ENCODE peak calls at places on chromosomes 16 and 17, in four cellular contexts. C, Y, P and L are unnamed samples. For H3K27me3, the result is how much of the 10 kb centered on the place peaks cover.

GRCh38 chr16:68287276-68288251 is 23.2 kb downstream of the SLC7A6OS start:
- DNase-seq in C (no peak), Y (peak), P (peak), L (no peak)

GRCh38 chr17:15501282-15501681 is 33.9 kb upstream of the CDRT4 start:
- DNase-seq in C (no peak), Y (no peak), P (no peak), L (no peak)

GRCh38 chr16:56388209-56388608 is 37.1 kb downstream of the AMFR start:
- DNase-seq in C (no peak), Y (no peak), P (no peak), L (no peak)

GRCh38 chr16:67392301-67393059 is 818 bp downstream of the TPPP3 start:
- DNase-seq in C (no peak), Y (no peak), P (no peak), L (no peak)

GRCh38 chr17:62822080-62822904 is 14.2 kb upstream of the MARCHF10 start:
- DNase-seq in C (no peak), Y (no peak), P (no peak), L (no peak)

GRCh38 chr17:76146053-76146875 is 5.2 kb upstream of the FOXJ1 start:
- DNase-seq in C (peak), Y (no peak), P (no peak), L (no peak)

GRCh38 chr17:50766222-50767023 is 895 bp downstream of the ANKRD40CL start:
- DNase-seq in C (no peak), Y (no peak), P (no peak), L (no peak)

GRCh38 chr17:3964203-3965122 is at the start of gene ATP2A3:
- DNase-seq in C (peak), Y (no peak), P (no peak), L (peak)

GRCh38 chr17:35748323-35748960 is 4.6 kb downstream of the GAS2L2 start:
- DNase-seq in C (no peak), Y (no peak), P (no peak), L (no peak)

GRCh38 chr16:30491744-30492308 is 19.3 kb downstream of the ITGAL start:
- DNase-seq in C (no peak), Y (no peak), P (no peak), L (no peak)

GRCh38 chr17:38663125-38663751 is 11.5 kb downstream of the EPOP start:
- DNase-seq in C (peak), Y (no peak), P (no peak), L (peak)

GRCh38 chr16:4475880-4476790 is at the start of gene HMOX2:
- DNase-seq in C (peak), Y (peak), P (peak), L (peak)

GRCh38 chr17:67576471-67576870 is 141.3 kb upstream of the NOL11 start:
- DNase-seq in C (no peak), Y (no peak), P (no peak), L (no peak)

GRCh38 chr17:66272699-66273390 is 29.6 kb upstream of the PRKCA start:
- DNase-seq in C (no peak), Y (no peak), P (peak), L (no peak)

GRCh38 chr16:70455910-70456309 is 1.5 kb downstream of the FCSK start:
- DNase-seq in C (no peak), Y (no peak), P (no peak), L (no peak)

GRCh38 chr17:38469875-38470274 is 41.6 kb downstream of the ARHGAP23 start:
- DNase-seq in C (no peak), Y (no peak), P (peak), L (no peak)

GRCh38 chr17:76276461-76277299 is 11.5 kb downstream of the UBALD2 start:
- DNase-seq in C (no peak), Y (no peak), P (no peak), L (no peak)

GRCh38 chr17:83195330-83196087 is 116.1 kb downstream of the METRNL start:
- DNase-seq in C (peak), Y (peak), P (no peak), L (no peak)

GRCh38 chr16:67530013-67530939 is 1.6 kb downstream of the RIPOR1 start:
- DNase-seq in C (peak), Y (peak), P (peak), L (peak)

GRCh38 chr16:87443031-87443430 is 49.8 kb downstream of the ZCCHC14 start:
- DNase-seq in C (no peak), Y (no peak), P (no peak), L (no peak)

GRCh38 chr16:12091569-12092346 is 115.2 kb downstream of the SNX29 start:
- DNase-seq in C (no peak), Y (no peak), P (no peak), L (no peak)

GRCh38 chr17:9979463-9979995 is 74.5 kb upstream of the RCVRN start:
- DNase-seq in C (no peak), Y (no peak), P (no peak), L (no peak)

GRCh38 chr17:17419166-17419565 is 57.6 kb upstream of the MED9 start:
- DNase-seq in C (no peak), Y (no peak), P (no peak), L (no peak)

GRCh38 chr16:11256657-11257130 is 690 bp upstream of the SOCS1 start:
- DNase-seq in C (peak), Y (peak), P (no peak), L (no peak)

GRCh38 chr17:17001076-17001777 is 29.3 kb upstream of the TNFRSF13B start:
- DNase-seq in C (peak), Y (no peak), P (no peak), L (no peak)

GRCh38 chr17:74115586-74115985 is 87.9 kb upstream of the RPL38 start:
- DNase-seq in C (no peak), Y (no peak), P (no peak), L (no peak)

GRCh38 chr17:79897243-79898063 is 58.2 kb upstream of the CBX4 start:
- DNase-seq in C (no peak), Y (no peak), P (no peak), L (no peak)

GRCh38 chr16:89024546-89024945 is 47.5 kb upstream of the CBFA2T3 start:
- DNase-seq in C (no peak), Y (no peak), P (no peak), L (no peak)

GRCh38 chr16:16124438-16124837 is 98.9 kb downstream of the ABCC6 start:
- DNase-seq in C (no peak), Y (no peak), P (no peak), L (no peak)

GRCh38 chr16:4338712-4339299 is 12.3 kb downstream of the PAM16 start:
- DNase-seq in C (no peak), Y (no peak), P (no peak), L (no peak)

GRCh38 chr17:76232342-76232741 is 8.0 kb downstream of the RNF157 start:
- DNase-seq in C (no peak), Y (no peak), P (no peak), L (no peak)

GRCh38 chr17:77449908-77450741 is 309.4 kb downstream of the SEC14L1 start:
- DNase-seq in C (peak), Y (peak), P (peak), L (no peak)

GRCh38 chr16:10950393-10950792 is 6.0 kb downstream of the CLEC16A start:
- DNase-seq in C (no peak), Y (no peak), P (no peak), L (no peak)

GRCh38 chr16:72876221-72876620 is 171.7 kb downstream of the ZFHX3 start:
- DNase-seq in C (no peak), Y (peak), P (peak), L (peak)

GRCh38 chr17:41689497-41690299 is 1.0 kb downstream of the EIF1 start:
- DNase-seq in C (no peak), Y (peak), P (peak), L (no peak)

GRCh38 chr17:41691031-41691777 is 2.5 kb downstream of the EIF1 start:
- DNase-seq in C (no peak), Y (no peak), P (no peak), L (no peak)

GRCh38 chr17:41690497-41690896 is 1.8 kb downstream of the EIF1 start:
- DNase-seq in C (no peak), Y (no peak), P (no peak), L (no peak)

GRCh38 chr17:41688641-41689496 is at the start of gene EIF1:
- DNase-seq in C (peak), Y (peak), P (peak), L (peak)

GRCh38 chr17:41687828-41688640 is 651 bp upstream of the EIF1 start:
- DNase-seq in C (no peak), Y (peak), P (peak), L (no peak)
- TF ChIP-seq CTCF in C (no peak), Y (peak), P (no peak), L (peak)

GRCh38 chr16:1286492-1287094 is 22.8 kb upstream of the UBE2I start:
- DNase-seq in C (no peak), Y (no peak), P (no peak), L (no peak)

GRCh38 chr16:1287982-1288670 is 21.3 kb upstream of the UBE2I start:
- DNase-seq in C (no peak), Y (no peak), P (no peak), L (no peak)

GRCh38 chr16:1283296-1283695 is 26.1 kb upstream of the UBE2I start:
- DNase-seq in C (no peak), Y (no peak), P (no peak), L (no peak)

GRCh38 chr16:1283996-1284592 is 25.3 kb upstream of the UBE2I start:
- DNase-seq in C (no peak), Y (no peak), P (no peak), L (no peak)

GRCh38 chr16:1285669-1286491 is 23.6 kb upstream of the UBE2I start:
- DNase-seq in C (no peak), Y (no peak), P (no peak), L (no peak)
- H3K27me3 ChIP-seq in C (half or more), Y (half or more), P (under half), L (under half)

GRCh38 chr17:32769846-32770245 is 107.1 kb downstream of the MYO1D start:
- DNase-seq in C (no peak), Y (no peak), P (no peak), L (no peak)
- TF ChIP-seq CTCF in C (no peak), Y (no peak), P (no peak), L (no peak)

GRCh38 chr16:57800213-57801097 is 1.8 kb downstream of the KIFC3 start:
- DNase-seq in C (peak), Y (no peak), P (no peak), L (no peak)
- H3K27me3 ChIP-seq in C (under half), Y (under half), P (under half), L (under half)

GRCh38 chr16:49755291-49755611 is 100.7 kb downstream of the ZNF423 start:
- DNase-seq in C (no peak), Y (peak), P (peak), L (no peak)
- TF ChIP-seq CTCF in C (peak), Y (no peak), P (peak), L (peak)

DNA sequence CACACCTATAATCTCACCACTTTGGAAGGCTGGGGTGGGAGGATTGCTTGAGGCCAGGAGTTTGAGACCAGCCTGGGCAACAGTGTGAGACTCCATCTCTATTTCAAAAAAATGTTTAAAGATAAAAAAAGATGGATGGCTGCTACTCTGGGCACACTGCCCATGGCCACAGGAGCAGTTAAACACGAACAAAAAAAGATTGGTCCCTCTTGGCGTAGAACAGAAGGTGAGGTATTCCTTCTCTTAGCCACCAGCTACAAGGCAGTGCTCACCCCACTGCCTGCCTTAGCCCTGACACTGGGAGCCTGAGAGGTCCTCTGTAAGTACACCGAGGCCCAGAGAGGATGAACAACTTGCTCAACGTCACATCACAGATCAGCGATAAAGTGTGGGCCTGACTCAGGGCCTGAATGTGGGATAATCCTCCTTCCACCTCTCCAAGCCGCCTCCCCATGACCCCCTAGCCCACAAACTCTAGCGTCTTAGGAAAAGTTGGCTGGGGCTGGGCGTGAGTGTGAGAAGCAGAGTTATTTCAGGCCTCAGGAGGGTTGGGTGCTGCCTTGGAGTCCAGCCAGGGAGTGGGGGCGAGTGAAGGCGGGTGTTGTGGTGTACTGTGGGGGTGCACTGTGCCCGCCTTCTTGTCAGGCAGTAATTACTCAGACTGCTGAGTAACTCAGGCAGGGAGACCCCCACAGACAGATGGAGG is 2.3 kb upstream of the DPH1 start:
- DNase-seq in C (no peak), Y (no peak), P (no peak), L (no peak)
- H3K27me3 ChIP-seq in C (half or more), Y (half or more), P (under half), L (under half)

GRCh38 chr16:2971134-2971984 is 2.2 kb downstream of the PAQR4 start:
- DNase-seq in C (peak), Y (no peak), P (no peak), L (no peak)
- TF ChIP-seq CTCF in C (no peak), Y (no peak), P (no peak), L (peak)

GRCh38 chr17:47792979-47793378 is 28.6 kb downstream of the OSBPL7 start:
- DNase-seq in C (no peak), Y (no peak), P (no peak), L (no peak)
- H3K27me3 ChIP-seq in C (half or more), Y (half or more), P (under half), L (under half)

GRCh38 chr16:84828322-84828721 is 8.5 kb downstream of the CRISPLD2 start:
- DNase-seq in C (no peak), Y (no peak), P (peak), L (no peak)

GRCh38 chr16:84827897-84828296 is 8.1 kb downstream of the CRISPLD2 start:
- DNase-seq in C (no peak), Y (no peak), P (no peak), L (no peak)

GRCh38 chr16:84826558-84826941 is 6.8 kb downstream of the CRISPLD2 start:
- DNase-seq in C (no peak), Y (no peak), P (peak), L (no peak)

GRCh38 chr16:84825896-84826557 is 6.2 kb downstream of the CRISPLD2 start:
- DNase-seq in C (no peak), Y (no peak), P (no peak), L (no peak)

DNA sequence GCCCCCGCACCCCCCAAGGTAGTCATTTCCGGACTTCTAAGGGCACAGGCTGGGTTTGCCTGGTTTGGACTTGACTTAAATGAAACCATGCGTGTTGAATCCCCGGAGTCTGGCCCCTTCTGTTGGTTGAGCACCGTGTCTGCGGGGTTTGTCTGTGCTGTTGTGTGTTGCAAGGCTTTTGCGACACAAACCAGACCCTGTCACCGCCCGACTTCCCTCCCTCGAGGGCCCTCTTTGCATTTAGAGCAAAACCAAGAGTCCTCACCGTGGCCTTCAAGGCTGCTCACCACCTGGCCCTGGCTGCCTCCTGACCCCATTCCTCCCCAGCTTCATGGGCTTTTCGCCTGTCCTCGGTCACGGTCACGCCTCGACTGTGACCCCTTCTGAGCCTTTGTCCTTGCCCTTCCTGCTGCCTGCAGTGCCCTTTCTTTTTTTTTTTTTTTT is 7.4 kb downstream of the CRISPLD2 start:
- DNase-seq in C (no peak), Y (no peak), P (peak), L (no peak)
- TF ChIP-seq CTCF in C (no peak), Y (no peak), P (no peak), L (no peak)

DNA sequence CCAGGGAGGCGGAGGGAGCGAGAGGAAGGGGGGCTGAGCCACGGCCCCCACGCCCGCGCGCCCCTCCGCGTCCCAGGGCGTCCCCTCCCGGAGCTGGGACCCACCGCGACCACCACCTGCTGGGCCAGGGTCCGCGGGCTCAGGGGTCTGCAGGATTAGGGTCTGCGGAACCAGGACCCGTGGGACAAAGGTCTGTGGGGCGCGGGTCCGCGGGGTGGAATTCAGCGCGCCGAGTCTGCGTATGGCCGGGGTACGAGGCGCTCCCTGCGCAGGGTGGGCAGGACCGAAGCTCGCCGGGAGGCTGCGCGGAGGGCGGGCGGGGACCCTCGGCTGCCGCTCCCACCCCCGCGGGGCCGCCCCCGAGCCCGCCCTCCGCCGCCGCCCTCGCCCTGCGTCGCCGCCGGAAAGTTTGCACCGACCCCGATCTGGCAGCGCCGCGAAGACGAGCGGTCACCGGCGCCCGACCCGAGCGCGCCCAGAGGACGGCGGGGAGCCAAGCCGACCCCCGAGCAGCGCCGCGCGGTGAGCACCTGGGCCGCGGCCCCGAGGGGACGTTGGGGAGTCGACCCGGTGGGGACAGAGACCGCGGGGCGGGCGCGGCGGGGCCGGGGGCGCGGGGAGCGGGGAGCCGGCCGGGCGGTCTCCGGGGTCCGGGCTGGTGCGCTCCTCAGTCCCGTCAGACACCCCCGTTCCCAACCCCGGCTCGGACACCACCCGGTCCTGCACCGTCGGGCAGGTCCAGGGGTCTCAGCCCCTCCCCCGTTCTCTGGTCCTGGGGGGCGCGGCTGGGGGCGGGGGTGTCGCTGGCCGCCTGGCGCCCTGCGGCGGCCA is at the start of gene GCGR:
- DNase-seq in C (no peak), Y (no peak), P (no peak), L (no peak)
- H3K27me3 ChIP-seq in C (half or more), Y (half or more), P (under half), L (under half)